ENCODE peak calls at places on chromosomes 13 and 19, in five cellular contexts. A, W, X, I and S are unnamed samples.

GRCh38 chr13:51921790-51922740 is 60.3 kb downstream of the CCDC70 start:
- DNase-seq in A (no peak), W (peak; percentile 91), X (no peak), I (no peak), S (peak; percentile 49)

GRCh38 chr13:27789495-27790303 is 2.6 kb upstream of the GSX1 start:
- DNase-seq in A (no peak), W (no peak), X (no peak), I (peak; percentile 68), S (no peak)

GRCh38 chr19:8988204-8988603 is 22.0 kb downstream of the MUC16 start:
- DNase-seq in A (no peak), W (no peak), X (no peak), I (no peak), S (peak; percentile 68)

GRCh38 chr19:17779281-17779930 is 15.5 kb upstream of the B3GNT3 start:
- DNase-seq in A (no peak), W (peak; percentile 97), X (peak; percentile 27), I (peak; percentile 78), S (no peak)

GRCh38 chr13:30819136-30819875 is 84.0 kb downstream of the ALOX5AP start:
- DNase-seq in A (no peak), W (peak; percentile 58), X (no peak), I (no peak), S (no peak)

GRCh38 chr13:74052402-74052928 is 81.7 kb downstream of the KLF12 start:
- DNase-seq in A (no peak), W (no peak), X (no peak), I (no peak), S (no peak)

GRCh38 chr19:660793-661426 is 2.1 kb downstream of the RNF126 start:
- DNase-seq in A (no peak), W (no peak), X (no peak), I (no peak), S (no peak)

GRCh38 chr19:51127755-51128154 is 3.0 kb downstream of the SIGLEC9 start:
- DNase-seq in A (no peak), W (no peak), X (no peak), I (no peak), S (no peak)

GRCh38 chr19:5694167-5694951 is 4.3 kb downstream of the RPL36 start:
- DNase-seq in A (no peak), W (no peak), X (no peak), I (no peak), S (no peak)

GRCh38 chr13:111319521-111319920 is 921 bp upstream of the TEX29 start:
- DNase-seq in A (no peak), W (no peak), X (no peak), I (no peak), S (no peak)

GRCh38 chr19:7254590-7254989 is 39.6 kb downstream of the INSR start:
- DNase-seq in A (no peak), W (no peak), X (no peak), I (peak; percentile 48), S (no peak)

GRCh38 chr13:94217370-94217769 is 262.1 kb downstream of the DCT start:
- DNase-seq in A (no peak), W (peak; percentile 18), X (peak; percentile 12), I (no peak), S (no peak)